ENCODE peak calls at places on chromosome 4, in four cellular contexts. One of them, this sample, is unnamed.

GRCh38 chr4:165079476-165079875 is 25.8 kb downstream of the TRIM75 start:
- DNase-seq in chondrocyte: no peak
- DNase-seq in dermis microvascular lymphatic vessel endothelial cell: peak; percentile 85
- DNase-seq in HCEC 1CT: no peak
- DNase-seq in this sample: no peak

GRCh38 chr4:56857601-56858301 is 36.2 kb upstream of the SPINK2 start:
- DNase-seq in chondrocyte: no peak
- DNase-seq in dermis microvascular lymphatic vessel endothelial cell: no peak
- DNase-seq in HCEC 1CT: no peak
- DNase-seq in this sample: peak; percentile 85

GRCh38 chr4:1209821-1210220 is 37.4 kb upstream of the SPON2 start:
- DNase-seq in chondrocyte: peak; percentile 86
- DNase-seq in dermis microvascular lymphatic vessel endothelial cell: peak; percentile 14
- DNase-seq in HCEC 1CT: peak; percentile 64
- DNase-seq in this sample: peak; percentile 68

GRCh38 chr4:36316544-36317082 is 35.2 kb downstream of the DTHD1 start:
- DNase-seq in chondrocyte: no peak
- DNase-seq in dermis microvascular lymphatic vessel endothelial cell: no peak
- DNase-seq in HCEC 1CT: no peak
- DNase-seq in this sample: no peak

GRCh38 chr4:57110635-57111546 is 706 bp upstream of the IGFBP7 start:
- DNase-seq in chondrocyte: no peak
- DNase-seq in dermis microvascular lymphatic vessel endothelial cell: peak; percentile 58
- DNase-seq in HCEC 1CT: peak; percentile 36
- DNase-seq in this sample: peak; percentile 66

GRCh38 chr4:47837582-47838294 is at the start of gene CORIN:
- DNase-seq in chondrocyte: peak; percentile 86
- DNase-seq in dermis microvascular lymphatic vessel endothelial cell: no peak
- DNase-seq in HCEC 1CT: no peak
- DNase-seq in this sample: no peak

GRCh38 chr4:139628184-139629012 is 37.2 kb upstream of the MGST2 start:
- DNase-seq in chondrocyte: no peak
- DNase-seq in dermis microvascular lymphatic vessel endothelial cell: no peak
- DNase-seq in HCEC 1CT: no peak
- DNase-seq in this sample: no peak

GRCh38 chr4:4619821-4620220 is 78.0 kb upstream of the STX18 start:
- DNase-seq in chondrocyte: no peak
- DNase-seq in dermis microvascular lymphatic vessel endothelial cell: no peak
- DNase-seq in HCEC 1CT: no peak
- DNase-seq in this sample: no peak

GRCh38 chr4:173448919-173449641 is 50.2 kb upstream of the SCRG1 start:
- DNase-seq in chondrocyte: no peak
- DNase-seq in dermis microvascular lymphatic vessel endothelial cell: no peak
- DNase-seq in HCEC 1CT: no peak
- DNase-seq in this sample: no peak

GRCh38 chr4:8144359-8144758 is 14.3 kb downstream of the ABLIM2 start:
- DNase-seq in chondrocyte: no peak
- DNase-seq in dermis microvascular lymphatic vessel endothelial cell: no peak
- DNase-seq in HCEC 1CT: no peak
- DNase-seq in this sample: no peak

GRCh38 chr4:168441412-168441811 is 38.9 kb downstream of the DDX60L start:
- DNase-seq in chondrocyte: no peak
- DNase-seq in dermis microvascular lymphatic vessel endothelial cell: no peak
- DNase-seq in HCEC 1CT: no peak
- DNase-seq in this sample: no peak

GRCh38 chr4:2432991-2433530 is 14.3 kb downstream of the CFAP99 start:
- DNase-seq in chondrocyte: no peak
- DNase-seq in dermis microvascular lymphatic vessel endothelial cell: no peak
- DNase-seq in HCEC 1CT: no peak
- DNase-seq in this sample: peak; percentile 67

GRCh38 chr4:88823058-88823919 is 125.7 kb upstream of the NAP1L5 start:
- DNase-seq in chondrocyte: peak; percentile 86
- DNase-seq in dermis microvascular lymphatic vessel endothelial cell: peak; percentile 86
- DNase-seq in HCEC 1CT: peak; percentile 91
- DNase-seq in this sample: peak; percentile 98

GRCh38 chr4:169443748-169444147 is 168.6 kb downstream of the NEK1 start:
- DNase-seq in chondrocyte: no peak
- DNase-seq in dermis microvascular lymphatic vessel endothelial cell: no peak
- DNase-seq in HCEC 1CT: no peak
- DNase-seq in this sample: no peak

GRCh38 chr4:119570401-119570800 is 58.2 kb downstream of the PDE5A start:
- DNase-seq in chondrocyte: no peak
- DNase-seq in dermis microvascular lymphatic vessel endothelial cell: no peak
- DNase-seq in HCEC 1CT: peak; percentile 76
- DNase-seq in this sample: peak; percentile 69

This sample was measured in fibroblast of gingiva.